ENCODE peak calls at places on chromosomes 1 and 21, in seven cellular contexts. I is stomach, G is nephron progenitor cell, P is B cell, F is Peyer's patch, K is AG04449, S is endothelial cell. H is an unnamed sample.
A peak's percentile ranks its signal among the peaks of the same experiment; 100 is the strongest.

GRCh38 chr1:64223329-64224151 is 20.1 kb downstream of the UBE2U start:
- DNase-seq in I (no peak), G (no peak), P (no peak), F (no peak), K (peak; percentile 65), S (no peak), H (peak; percentile 29)

GRCh38 chr1:89952021-89952995 is 42.6 kb upstream of the ZNF326 start:
- DNase-seq in I (no peak), G (no peak), P (no peak), F (no peak), K (peak; percentile 59), S (no peak), H (peak; percentile 30)

GRCh38 chr1:94069649-94070285 is 51.2 kb downstream of the ABCA4 start:
- DNase-seq in I (no peak), G (no peak), P (no peak), F (no peak), K (no peak), S (no peak), H (no peak)

GRCh38 chr1:212470059-212470458 is 37.3 kb downstream of the NENF start:
- DNase-seq in I (peak; percentile 75), G (no peak), P (no peak), F (peak; percentile 51), K (peak; percentile 42), S (no peak), H (peak; percentile 94)

GRCh38 chr1:217650674-217651073 is 19.5 kb downstream of the SPATA17 start:
- DNase-seq in I (no peak), G (no peak), P (no peak), F (no peak), K (no peak), S (no peak), H (no peak)

GRCh38 chr1:54314691-54315455 is 91.3 kb downstream of the SSBP3 start:
- DNase-seq in I (peak; percentile 65), G (no peak), P (no peak), F (no peak), K (no peak), S (no peak), H (no peak)

GRCh38 chr1:178941261-178941689 is 70.4 kb upstream of the ANGPTL1 start:
- DNase-seq in I (no peak), G (no peak), P (no peak), F (no peak), K (no peak), S (no peak), H (no peak)

GRCh38 chr1:174075245-174075692 is 53.1 kb upstream of the RC3H1 start:
- DNase-seq in I (no peak), G (no peak), P (no peak), F (no peak), K (no peak), S (no peak), H (no peak)

GRCh38 chr1:61274979-61275378 is 192.6 kb downstream of the NFIA start:
- DNase-seq in I (no peak), G (no peak), P (no peak), F (no peak), K (no peak), S (no peak), H (no peak)

GRCh38 chr1:212635141-212635601 is 26.6 kb downstream of the ATF3 start:
- DNase-seq in I (no peak), G (no peak), P (peak; percentile 26), F (no peak), K (peak; percentile 71), S (no peak), H (no peak)

GRCh38 chr1:113891631-113892220 is 4.3 kb upstream of the BCL2L15 start:
- DNase-seq in I (no peak), G (no peak), P (no peak), F (no peak), K (no peak), S (no peak), H (no peak)

GRCh38 chr1:58964880-58965279 is 181.0 kb upstream of the JUN start:
- DNase-seq in I (peak; percentile 52), G (no peak), P (no peak), F (no peak), K (no peak), S (no peak), H (no peak)

GRCh38 chr1:12159826-12160225 is 7.0 kb upstream of the TNFRSF1B start:
- DNase-seq in I (no peak), G (no peak), P (peak; percentile 42), F (no peak), K (no peak), S (no peak), H (no peak)

GRCh38 chr1:155193275-155193990 is 14.3 kb downstream of the THBS3 start:
- DNase-seq in I (peak; percentile 93), G (peak; percentile 95), P (peak; percentile 84), F (peak; percentile 89), K (no peak), S (peak; percentile 99), H (peak; percentile 92)

GRCh38 chr1:112870887-112871646 is 84.9 kb downstream of the SLC16A1 start:
- DNase-seq in I (no peak), G (no peak), P (no peak), F (no peak), K (no peak), S (no peak), H (no peak)

GRCh38 chr1:54275349-54275748 is 75.4 kb downstream of the MRPL37 start:
- DNase-seq in I (peak; percentile 72), G (no peak), P (no peak), F (no peak), K (no peak), S (peak; percentile 55), H (peak; percentile 31)

GRCh38 chr1:97906567-97907228 is 14.1 kb downstream of the DPYD start:
- DNase-seq in I (no peak), G (no peak), P (no peak), F (no peak), K (peak; percentile 38), S (no peak), H (peak; percentile 74)

GRCh38 chr1:63463248-63463647 is 59.8 kb downstream of the ITGB3BP start:
- DNase-seq in I (no peak), G (no peak), P (no peak), F (no peak), K (no peak), S (no peak), H (no peak)

GRCh38 chr1:172671591-172671990 is 12.7 kb downstream of the FASLG start:
- DNase-seq in I (no peak), G (no peak), P (no peak), F (no peak), K (peak; percentile 52), S (no peak), H (no peak)

GRCh38 chr1:66916320-66916719 is 8.3 kb downstream of the DNAI4 start:
- DNase-seq in I (no peak), G (no peak), P (no peak), F (no peak), K (no peak), S (no peak), H (no peak)

GRCh38 chr1:167518331-167518700 is at the start of gene CD247:
- DNase-seq in I (no peak), G (no peak), P (no peak), F (no peak), K (no peak), S (no peak), H (no peak)

GRCh38 chr21:36126166-36126565 is 8.7 kb upstream of the CBR3 start:
- DNase-seq in I (peak; percentile 55), G (no peak), P (no peak), F (no peak), K (no peak), S (no peak), H (no peak)

GRCh38 chr1:22641906-22642636 is 1.4 kb upstream of the C1QC start:
- DNase-seq in I (peak; percentile 88), G (peak; percentile 94), P (peak; percentile 76), F (peak; percentile 88), K (no peak), S (peak; percentile 90), H (no peak)

GRCh38 chr1:77776007-77776725 is 3.3 kb upstream of the MIGA1 start:
- DNase-seq in I (no peak), G (no peak), P (no peak), F (no peak), K (no peak), S (no peak), H (no peak)

GRCh38 chr1:10178602-10179407 is 31.6 kb upstream of the KIF1B start:
- DNase-seq in I (no peak), G (peak; percentile 12), P (no peak), F (no peak), K (no peak), S (no peak), H (no peak)

GRCh38 chr1:6438047-6438525 is 13.5 kb downstream of the ESPN start:
- DNase-seq in I (peak; percentile 69), G (peak; percentile 82), P (peak; percentile 77), F (peak; percentile 77), K (no peak), S (peak; percentile 78), H (peak; percentile 7)

GRCh38 chr1:230537456-230537855 is 104.8 kb upstream of the COG2 start:
- DNase-seq in I (no peak), G (no peak), P (no peak), F (no peak), K (no peak), S (no peak), H (no peak)
- TF ChIP-seq CTCF in I (no peak), G (no peak), P (no peak), F (no peak), K (no peak), S (no peak), H (no peak)

GRCh38 chr1:147493349-147493748 is 48.0 kb upstream of the BCL9 start:
- DNase-seq in I (no peak), G (no peak), P (no peak), F (no peak), K (no peak), S (no peak), H (no peak)

GRCh38 chr1:147494998-147495580 is 46.2 kb upstream of the BCL9 start:
- DNase-seq in I (peak; percentile 70), G (peak; percentile 69), P (peak; percentile 71), F (peak; percentile 54), K (no peak), S (peak; percentile 67), H (peak; percentile 53)

GRCh38 chr1:147497826-147498225 is 43.5 kb upstream of the BCL9 start:
- DNase-seq in I (no peak), G (no peak), P (no peak), F (no peak), K (no peak), S (no peak), H (no peak)

GRCh38 chr1:147496044-147496443 is 45.3 kb upstream of the BCL9 start:
- DNase-seq in I (no peak), G (no peak), P (no peak), F (no peak), K (no peak), S (no peak), H (no peak)

GRCh38 chr1:147496571-147496970 is 44.7 kb upstream of the BCL9 start:
- DNase-seq in I (peak; percentile 34), G (no peak), P (no peak), F (no peak), K (no peak), S (peak; percentile 17), H (no peak)
- TF ChIP-seq CTCF in I (no peak), G (peak; percentile 29), P (no peak), F (peak; percentile 11), K (peak; percentile 46), S (peak; percentile 51), H (peak; percentile 41)

GRCh38 chr1:181504294-181505115 is 21.2 kb downstream of the CACNA1E start:
- DNase-seq in I (no peak), G (peak; percentile 35), P (peak; percentile 44), F (no peak), K (no peak), S (peak; percentile 37), H (no peak)
- TF ChIP-seq CTCF in I (no peak), G (peak; percentile 54), P (peak; percentile 8), F (no peak), K (peak; percentile 27), S (peak; percentile 73), H (peak; percentile 10)

GRCh38 chr1:36116906-36117305 is 8.1 kb downstream of the COL8A2 start:
- DNase-seq in I (no peak), G (no peak), P (no peak), F (no peak), K (no peak), S (no peak), H (no peak)
- TF ChIP-seq CTCF in I (no peak), G (no peak), P (no peak), F (no peak), K (no peak), S (no peak), H (no peak)

H was measured in AG09319.